ENCODE peak calls at places on chromosomes 3 and 15, in five cellular contexts. C, L, G, N and Y are unnamed samples.
A peak's percentile ranks its signal among the peaks of the same experiment; 100 is the strongest.

GRCh38 chr3:108329087-108329486 is 32.7 kb downstream of the HHLA2 start:
- DNase-seq in C (no peak), G (no peak), L (no peak), N (no peak), Y (no peak)

GRCh38 chr3:61954097-61954528 is 392.7 kb downstream of the PTPRG start:
- DNase-seq in L (peak; percentile 72), C (no peak), G (peak; percentile 33), N (no peak), Y (no peak)

GRCh38 chr3:21703291-21703690 is 47.7 kb downstream of the ZNF385D start:
- DNase-seq in C (no peak), G (no peak), N (no peak), L (no peak), Y (no peak)

GRCh38 chr3:73469331-73469730 is 155.4 kb downstream of the PDZRN3 start:
- DNase-seq in C (no peak), L (no peak), N (no peak), G (no peak), Y (no peak)

GRCh38 chr3:38029400-38030125 is at the start of gene PLCD1:
- DNase-seq in G (peak; percentile 75), C (peak; percentile 89), N (no peak), L (no peak), Y (peak; percentile 81)

GRCh38 chr3:85726241-85726640 is 767.5 kb downstream of the CADM2 start:
- DNase-seq in L (peak; percentile 19), N (no peak), C (no peak), G (no peak), Y (no peak)

GRCh38 chr15:95715116-95715888 is 615.2 kb upstream of the NR2F2 start:
- DNase-seq in G (no peak), N (no peak), L (peak; percentile 38), C (no peak), Y (no peak)

GRCh38 chr3:21913791-21914190 is 162.8 kb upstream of the ZNF385D start:
- DNase-seq in L (peak; percentile 72), G (no peak), N (no peak), C (no peak), Y (no peak)

GRCh38 chr3:40677321-40677720 is 152.6 kb downstream of the ZNF621 start:
- DNase-seq in C (no peak), L (no peak), N (no peak), G (no peak), Y (no peak)

GRCh38 chr3:17183951-17184550 is 299.3 kb downstream of the PLCL2 start:
- DNase-seq in G (peak; percentile 11), N (no peak), C (no peak), L (peak; percentile 62), Y (no peak)

GRCh38 chr3:164479978-164480377 is 598.3 kb downstream of the SI start:
- DNase-seq in L (no peak), C (no peak), G (no peak), N (no peak), Y (no peak)

GRCh38 chr3:195046441-195046840 is 224.5 kb downstream of the XXYLT1 start:
- DNase-seq in C (no peak), L (no peak), N (no peak), G (no peak), Y (no peak)

GRCh38 chr3:53170325-53171108 is 9.5 kb downstream of the PRKCD start:
- DNase-seq in C (no peak), G (no peak), L (no peak), N (no peak), Y (no peak)

GRCh38 chr3:134369231-134369741 is 5.0 kb downstream of the AMOTL2 start:
- DNase-seq in C (peak; percentile 18), G (peak; percentile 88), N (no peak), L (peak; percentile 72), Y (no peak)

GRCh38 chr3:72489916-72490315 is 358.3 kb downstream of the SHQ1 start:
- DNase-seq in N (no peak), L (no peak), G (no peak), C (no peak), Y (no peak)

GRCh38 chr3:185312006-185312405 is 50.9 kb upstream of the MAP3K13 start:
- DNase-seq in L (no peak), C (no peak), G (no peak), N (no peak), Y (no peak)

GRCh38 chr3:141114816-141115458 is 63.8 kb downstream of the SPSB4 start:
- DNase-seq in C (peak; percentile 61), G (peak; percentile 62), N (no peak), L (no peak), Y (no peak)

GRCh38 chr3:52121459-52121795 is 32.8 kb downstream of the POC1A start:
- DNase-seq in C (no peak), G (no peak), N (no peak), L (no peak), Y (no peak)

GRCh38 chr3:14231145-14231990 is 52.8 kb downstream of the LSM3 start:
- DNase-seq in C (no peak), L (no peak), N (no peak), G (no peak), Y (no peak)

GRCh38 chr3:13235079-13235478 is 161.8 kb upstream of the IQSEC1 start:
- DNase-seq in N (no peak), C (no peak), G (no peak), L (no peak), Y (no peak)

GRCh38 chr15:33188654-33189257 is 5.8 kb downstream of the FMN1 start:
- DNase-seq in G (no peak), N (no peak), L (no peak), C (no peak), Y (no peak)

GRCh38 chr3:42159706-42160472 is 68.7 kb downstream of the TRAK1 start:
- DNase-seq in C (peak; percentile 97), L (no peak), G (peak; percentile 98), N (peak; percentile 82), Y (peak; percentile 51)

GRCh38 chr3:105388199-105388598 is 21.5 kb downstream of the ALCAM start:
- DNase-seq in C (no peak), N (no peak), L (no peak), G (no peak), Y (no peak)

GRCh38 chr3:152853196-152853595 is 18.3 kb downstream of the P2RY1 start:
- DNase-seq in N (no peak), L (peak; percentile 4), C (no peak), G (no peak), Y (no peak)

GRCh38 chr3:69558912-69559311 is 173.0 kb upstream of the FRMD4B start:
- DNase-seq in N (no peak), L (no peak), C (no peak), G (no peak), Y (no peak)

GRCh38 chr15:77817434-77817833 is 184.7 kb upstream of the LINGO1 start:
- DNase-seq in N (no peak), C (no peak), G (no peak), L (no peak), Y (no peak)

GRCh38 chr3:129010316-129010956 is 9.3 kb downstream of the EFCC1 start:
- DNase-seq in G (no peak), L (no peak), C (no peak), N (no peak), Y (no peak)

GRCh38 chr3:192514081-192514753 is 213.1 kb downstream of the FGF12 start:
- DNase-seq in L (no peak), N (no peak), G (peak; percentile 82), C (peak; percentile 56), Y (peak; percentile 67)

GRCh38 chr3:111012388-111013248 is 59.0 kb upstream of the NECTIN3 start:
- DNase-seq in C (peak; percentile 54), N (no peak), G (peak; percentile 59), L (no peak), Y (peak; percentile 9)

GRCh38 chr15:71337197-71337845 is 222.1 kb downstream of the THSD4 start:
- DNase-seq in L (no peak), C (peak; percentile 39), N (no peak), G (peak; percentile 82), Y (no peak)

GRCh38 chr15:71335591-71335990 is 220.3 kb downstream of the THSD4 start:
- DNase-seq in G (no peak), N (no peak), L (peak; percentile 73), C (no peak), Y (no peak)

GRCh38 chr15:71338827-71339542 is 223.7 kb downstream of the THSD4 start:
- DNase-seq in C (no peak), L (no peak), N (no peak), G (no peak), Y (no peak)

GRCh38 chr15:71336671-71337070 is 221.4 kb downstream of the THSD4 start:
- DNase-seq in L (no peak), N (no peak), G (peak; percentile 2), C (no peak), Y (no peak)

GRCh38 chr15:71338251-71338650 is 223.0 kb downstream of the THSD4 start:
- DNase-seq in N (no peak), G (no peak), L (no peak), C (no peak), Y (no peak)
- H2AK5ac ChIP-seq in N (no peak overlapping the region), G (no peak overlapping the region), L (peak overlapping the region; percentile 48), C (peak overlapping the region; percentile 36), Y (no peak overlapping the region)

GRCh38 chr3:60192297-60193114 is 1058.7 kb downstream of the FHIT start:
- DNase-seq in N (no peak), L (no peak), C (no peak), G (no peak), Y (no peak)
- H2AK5ac ChIP-seq in N (no peak overlapping the region), L (no peak overlapping the region), C (no peak overlapping the region), G (no peak overlapping the region), Y (no peak overlapping the region)

GRCh38 chr3:9024341-9024740 is 61.1 kb upstream of the RAD18 start:
- DNase-seq in C (no peak), G (no peak), L (no peak), N (no peak), Y (no peak)
- H2AK5ac ChIP-seq in C (no peak overlapping the region), G (no peak overlapping the region), L (no peak overlapping the region), N (no peak overlapping the region), Y (no peak overlapping the region)

GRCh38 chr3:99961756-99962515 is 144.3 kb downstream of the CMSS1 start:
- DNase-seq in N (no peak), C (no peak), L (no peak), G (no peak), Y (no peak)
- H2AK5ac ChIP-seq in N (no peak overlapping the region), C (no peak overlapping the region), L (peak overlapping the region; percentile 100), G (no peak overlapping the region), Y (no peak overlapping the region)